ENCODE peak calls at places on chromosomes 5 and 9, in nine cellular contexts. One of them, this sample, is unnamed.
A peak's percentile ranks its signal among the peaks of the same experiment; 100 is the strongest.

GRCh38 chr9:72895122-72895521 is 57.7 kb downstream of the ALDH1A1 start:
- DNase-seq in adrenal gland: no peak
- DNase-seq in stomach: no peak
- DNase-seq in lower lobe of right lung: no peak
- DNase-seq in ascending aorta: no peak
- DNase-seq in OCI-LY7: no peak
- DNase-seq in GM12878: no peak
- DNase-seq in psoas muscle: no peak
- DNase-seq in Peyer's patch: no peak
- DNase-seq in this sample: no peak

GRCh38 chr9:110762783-110763182 is 94.2 kb downstream of the MUSK start:
- DNase-seq in adrenal gland: no peak
- DNase-seq in stomach: no peak
- DNase-seq in lower lobe of right lung: no peak
- DNase-seq in ascending aorta: no peak
- DNase-seq in OCI-LY7: no peak
- DNase-seq in GM12878: no peak
- DNase-seq in psoas muscle: no peak
- DNase-seq in Peyer's patch: no peak
- DNase-seq in this sample: no peak

GRCh38 chr5:179763215-179763945 is 30.4 kb upstream of the LTC4S start:
- DNase-seq in adrenal gland: peak; percentile 76
- DNase-seq in stomach: peak; percentile 71
- DNase-seq in lower lobe of right lung: peak; percentile 60
- DNase-seq in ascending aorta: peak; percentile 90
- DNase-seq in OCI-LY7: peak; percentile 69
- DNase-seq in GM12878: no peak
- DNase-seq in psoas muscle: peak; percentile 47
- DNase-seq in Peyer's patch: peak; percentile 66
- DNase-seq in this sample: peak; percentile 36

GRCh38 chr5:76545184-76545583 is 78.0 kb downstream of the F2RL2 start:
- DNase-seq in adrenal gland: no peak
- DNase-seq in stomach: no peak
- DNase-seq in lower lobe of right lung: no peak
- DNase-seq in ascending aorta: no peak
- DNase-seq in OCI-LY7: no peak
- DNase-seq in GM12878: no peak
- DNase-seq in psoas muscle: no peak
- DNase-seq in Peyer's patch: no peak
- DNase-seq in this sample: no peak

GRCh38 chr9:134590240-134591081 is 51.1 kb upstream of the COL5A1 start:
- DNase-seq in adrenal gland: no peak
- DNase-seq in stomach: no peak
- DNase-seq in lower lobe of right lung: no peak
- DNase-seq in ascending aorta: peak; percentile 60
- DNase-seq in OCI-LY7: no peak
- DNase-seq in GM12878: no peak
- DNase-seq in psoas muscle: no peak
- DNase-seq in Peyer's patch: no peak
- DNase-seq in this sample: no peak

GRCh38 chr5:117455236-117456233 is 880.9 kb upstream of the SEMA6A start:
- DNase-seq in adrenal gland: no peak
- DNase-seq in stomach: peak; percentile 30
- DNase-seq in lower lobe of right lung: peak; percentile 43
- DNase-seq in ascending aorta: no peak
- DNase-seq in OCI-LY7: peak; percentile 7
- DNase-seq in GM12878: no peak
- DNase-seq in psoas muscle: no peak
- DNase-seq in Peyer's patch: no peak
- DNase-seq in this sample: no peak

GRCh38 chr5:112109331-112109993 is 309.6 kb downstream of the EPB41L4A start:
- DNase-seq in adrenal gland: peak; percentile 17
- DNase-seq in stomach: peak; percentile 61
- DNase-seq in lower lobe of right lung: peak; percentile 72
- DNase-seq in ascending aorta: no peak
- DNase-seq in OCI-LY7: no peak
- DNase-seq in GM12878: no peak
- DNase-seq in psoas muscle: peak; percentile 19
- DNase-seq in Peyer's patch: no peak
- DNase-seq in this sample: no peak

GRCh38 chr9:98432134-98432533 is 176.7 kb upstream of the TBC1D2 start:
- DNase-seq in adrenal gland: no peak
- DNase-seq in stomach: no peak
- DNase-seq in lower lobe of right lung: no peak
- DNase-seq in ascending aorta: no peak
- DNase-seq in OCI-LY7: no peak
- DNase-seq in GM12878: no peak
- DNase-seq in psoas muscle: no peak
- DNase-seq in Peyer's patch: no peak
- DNase-seq in this sample: no peak

GRCh38 chr9:115413766-115414382 is 295.9 kb upstream of the TNC start:
- DNase-seq in adrenal gland: no peak
- DNase-seq in stomach: no peak
- DNase-seq in lower lobe of right lung: no peak
- DNase-seq in ascending aorta: no peak
- DNase-seq in OCI-LY7: no peak
- DNase-seq in GM12878: no peak
- DNase-seq in psoas muscle: no peak
- DNase-seq in Peyer's patch: no peak
- DNase-seq in this sample: no peak

GRCh38 chr5:378301-378891 is 56.9 kb downstream of the AHRR start:
- DNase-seq in adrenal gland: no peak
- DNase-seq in stomach: no peak
- DNase-seq in lower lobe of right lung: no peak
- DNase-seq in ascending aorta: no peak
- DNase-seq in OCI-LY7: no peak
- DNase-seq in GM12878: no peak
- DNase-seq in psoas muscle: no peak
- DNase-seq in Peyer's patch: peak; percentile 6
- DNase-seq in this sample: no peak

GRCh38 chr5:14118551-14119320 is 24.4 kb upstream of the TRIO start:
- DNase-seq in adrenal gland: no peak
- DNase-seq in stomach: no peak
- DNase-seq in lower lobe of right lung: no peak
- DNase-seq in ascending aorta: no peak
- DNase-seq in OCI-LY7: no peak
- DNase-seq in GM12878: no peak
- DNase-seq in psoas muscle: no peak
- DNase-seq in Peyer's patch: no peak
- DNase-seq in this sample: no peak

GRCh38 chr5:65790371-65791163 is 68.6 kb downstream of the NLN start:
- DNase-seq in adrenal gland: no peak
- DNase-seq in stomach: no peak
- DNase-seq in lower lobe of right lung: peak; percentile 51
- DNase-seq in ascending aorta: no peak
- DNase-seq in OCI-LY7: no peak
- DNase-seq in GM12878: no peak
- DNase-seq in psoas muscle: no peak
- DNase-seq in Peyer's patch: no peak
- DNase-seq in this sample: no peak

GRCh38 chr5:5422819-5423515 is 490 bp downstream of the ICE1 start:
- DNase-seq in adrenal gland: no peak
- DNase-seq in stomach: no peak
- DNase-seq in lower lobe of right lung: no peak
- DNase-seq in ascending aorta: no peak
- DNase-seq in OCI-LY7: peak; percentile 8
- DNase-seq in GM12878: no peak
- DNase-seq in psoas muscle: no peak
- DNase-seq in Peyer's patch: no peak
- DNase-seq in this sample: no peak

GRCh38 chr5:65809817-65810531 is 88.0 kb downstream of the NLN start:
- DNase-seq in adrenal gland: peak; percentile 37
- DNase-seq in stomach: peak; percentile 75
- DNase-seq in lower lobe of right lung: no peak
- DNase-seq in ascending aorta: peak; percentile 67
- DNase-seq in OCI-LY7: no peak
- DNase-seq in GM12878: no peak
- DNase-seq in psoas muscle: peak; percentile 21
- DNase-seq in Peyer's patch: no peak
- DNase-seq in this sample: no peak

GRCh38 chr9:134870746-134871667 is 9.6 kb upstream of the FCN2 start:
- DNase-seq in adrenal gland: no peak
- DNase-seq in stomach: no peak
- DNase-seq in lower lobe of right lung: no peak
- DNase-seq in ascending aorta: peak; percentile 56
- DNase-seq in OCI-LY7: no peak
- DNase-seq in GM12878: no peak
- DNase-seq in psoas muscle: no peak
- DNase-seq in Peyer's patch: no peak
- DNase-seq in this sample: no peak

GRCh38 chr9:90808890-90809685 is 7.5 kb downstream of the SYK start:
- DNase-seq in adrenal gland: peak; percentile 14
- DNase-seq in stomach: no peak
- DNase-seq in lower lobe of right lung: peak; percentile 52
- DNase-seq in ascending aorta: no peak
- DNase-seq in OCI-LY7: peak; percentile 36
- DNase-seq in GM12878: no peak
- DNase-seq in psoas muscle: no peak
- DNase-seq in Peyer's patch: peak; percentile 74
- DNase-seq in this sample: no peak

GRCh38 chr5:168288349-168289245 is 2.8 kb upstream of the WWC1 start:
- DNase-seq in adrenal gland: peak; percentile 49
- DNase-seq in stomach: peak; percentile 68
- DNase-seq in lower lobe of right lung: no peak
- DNase-seq in ascending aorta: no peak
- DNase-seq in OCI-LY7: no peak
- DNase-seq in GM12878: no peak
- DNase-seq in psoas muscle: no peak
- DNase-seq in Peyer's patch: no peak
- DNase-seq in this sample: no peak

GRCh38 chr5:175464414-175465233 is 13.7 kb upstream of the SFXN1 start:
- DNase-seq in adrenal gland: peak; percentile 34
- DNase-seq in stomach: peak; percentile 51
- DNase-seq in lower lobe of right lung: no peak
- DNase-seq in ascending aorta: no peak
- DNase-seq in OCI-LY7: peak; percentile 63
- DNase-seq in GM12878: no peak
- DNase-seq in psoas muscle: no peak
- DNase-seq in Peyer's patch: peak; percentile 57
- DNase-seq in this sample: no peak

GRCh38 chr5:14298126-14298847 is 155.1 kb downstream of the TRIO start:
- DNase-seq in adrenal gland: no peak
- DNase-seq in stomach: no peak
- DNase-seq in lower lobe of right lung: no peak
- DNase-seq in ascending aorta: no peak
- DNase-seq in OCI-LY7: no peak
- DNase-seq in GM12878: no peak
- DNase-seq in psoas muscle: no peak
- DNase-seq in Peyer's patch: no peak
- DNase-seq in this sample: no peak

GRCh38 chr5:151675956-151676712 is 10.6 kb downstream of the SPARC start:
- DNase-seq in adrenal gland: no peak
- DNase-seq in stomach: no peak
- DNase-seq in lower lobe of right lung: no peak
- DNase-seq in ascending aorta: no peak
- DNase-seq in OCI-LY7: no peak
- DNase-seq in GM12878: no peak
- DNase-seq in psoas muscle: no peak
- DNase-seq in Peyer's patch: no peak
- DNase-seq in this sample: no peak
- H3K4me1 ChIP-seq in adrenal gland: peaks cover 96% of the 10 kb centered on the region
- H3K4me1 ChIP-seq in stomach: peaks cover 86% of the 10 kb centered on the region
- H3K4me1 ChIP-seq in lower lobe of right lung: peaks cover 91% of the 10 kb centered on the region
- H3K4me1 ChIP-seq in ascending aorta: peaks cover 96% of the 10 kb centered on the region
- H3K4me1 ChIP-seq in OCI-LY7: no peaks in the 10 kb centered on the region
- H3K4me1 ChIP-seq in GM12878: peaks cover 27% of the 10 kb centered on the region
- H3K4me1 ChIP-seq in psoas muscle: peaks cover 92% of the 10 kb centered on the region
- H3K4me1 ChIP-seq in Peyer's patch: peaks cover 3% of the 10 kb centered on the region
- H3K4me1 ChIP-seq in this sample: peaks cover 80% of the 10 kb centered on the region

DNA sequence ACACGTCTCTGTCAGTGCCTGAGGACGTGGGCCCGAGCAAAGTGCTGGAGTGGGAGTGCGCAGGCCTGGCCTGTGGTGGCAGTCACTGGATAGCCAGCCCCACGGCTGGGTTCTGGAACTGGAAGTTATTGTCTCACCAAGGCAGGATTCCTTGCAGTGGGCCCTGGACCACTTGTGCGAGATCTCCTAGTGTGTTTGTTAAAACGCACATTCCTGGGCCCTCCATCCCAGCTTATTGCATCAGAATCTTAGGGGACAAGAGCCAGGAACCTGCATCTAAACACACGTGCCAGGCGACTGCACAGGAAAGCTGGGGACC is 26.9 kb downstream of the PTPA start:
- DNase-seq in adrenal gland: no peak
- DNase-seq in stomach: no peak
- DNase-seq in lower lobe of right lung: no peak
- DNase-seq in ascending aorta: no peak
- DNase-seq in OCI-LY7: no peak
- DNase-seq in GM12878: no peak
- DNase-seq in psoas muscle: no peak
- DNase-seq in Peyer's patch: no peak
- DNase-seq in this sample: no peak
- H3K4me1 ChIP-seq in adrenal gland: peaks cover 61% of the 10 kb centered on the region
- H3K4me1 ChIP-seq in stomach: peaks cover 49% of the 10 kb centered on the region
- H3K4me1 ChIP-seq in lower lobe of right lung: peaks cover 62% of the 10 kb centered on the region
- H3K4me1 ChIP-seq in ascending aorta: peaks cover 53% of the 10 kb centered on the region
- H3K4me1 ChIP-seq in OCI-LY7: peaks cover 42% of the 10 kb centered on the region
- H3K4me1 ChIP-seq in GM12878: peaks cover 36% of the 10 kb centered on the region
- H3K4me1 ChIP-seq in psoas muscle: peaks cover 40% of the 10 kb centered on the region
- H3K4me1 ChIP-seq in Peyer's patch: peaks cover 4% of the 10 kb centered on the region
- H3K4me1 ChIP-seq in this sample: peaks cover 60% of the 10 kb centered on the region

GRCh38 chr5:56852228-56853000 is 37.1 kb downstream of the MAP3K1 start:
- DNase-seq in adrenal gland: no peak
- DNase-seq in stomach: no peak
- DNase-seq in lower lobe of right lung: no peak
- DNase-seq in ascending aorta: no peak
- DNase-seq in OCI-LY7: no peak
- DNase-seq in GM12878: no peak
- DNase-seq in psoas muscle: no peak
- DNase-seq in Peyer's patch: no peak
- DNase-seq in this sample: no peak
- H3K4me1 ChIP-seq in adrenal gland: peaks cover 87% of the 10 kb centered on the region
- H3K4me1 ChIP-seq in stomach: peaks cover 82% of the 10 kb centered on the region
- H3K4me1 ChIP-seq in lower lobe of right lung: peaks cover 89% of the 10 kb centered on the region
- H3K4me1 ChIP-seq in ascending aorta: peaks cover 28% of the 10 kb centered on the region
- H3K4me1 ChIP-seq in OCI-LY7: peaks cover 29% of the 10 kb centered on the region
- H3K4me1 ChIP-seq in GM12878: no peaks in the 10 kb centered on the region
- H3K4me1 ChIP-seq in psoas muscle: peaks cover 23% of the 10 kb centered on the region
- H3K4me1 ChIP-seq in Peyer's patch: no peaks in the 10 kb centered on the region
- H3K4me1 ChIP-seq in this sample: peaks cover 43% of the 10 kb centered on the region

DNA sequence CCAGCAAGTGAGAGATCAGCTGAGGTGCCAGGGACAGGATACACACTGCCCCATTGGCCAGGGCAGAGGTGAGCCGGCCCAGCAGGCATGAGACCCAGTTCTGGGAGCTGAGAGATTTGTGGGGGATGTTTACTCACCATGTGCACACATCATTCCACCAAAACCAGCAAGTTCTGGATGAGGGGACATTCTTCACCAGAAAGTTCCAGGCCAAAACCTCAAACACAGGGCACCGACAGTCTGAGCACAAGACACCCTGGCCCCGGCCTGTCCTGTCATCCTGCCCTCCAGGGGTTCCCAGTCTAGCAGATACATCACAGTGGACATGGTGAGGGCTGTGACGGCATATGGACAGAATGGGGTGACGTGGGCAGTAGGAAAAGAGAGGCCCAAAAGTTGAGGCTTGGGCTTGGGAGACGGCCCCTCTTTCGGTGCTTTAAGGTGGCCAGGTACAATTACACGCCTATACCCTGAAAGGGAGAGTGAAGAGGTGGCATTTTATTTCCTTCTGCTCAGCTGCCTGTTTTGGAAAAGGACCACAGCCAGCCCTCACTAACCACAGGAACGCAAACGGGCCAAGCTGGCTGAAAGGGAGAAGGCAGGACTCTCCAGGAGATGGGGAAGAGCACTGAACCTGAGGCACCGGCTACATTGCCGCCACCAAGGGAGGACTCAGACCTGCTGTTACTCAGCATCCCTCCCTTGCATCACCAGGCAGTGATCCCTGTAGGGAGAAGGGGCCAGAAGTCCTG is 64.0 kb downstream of the SHB start:
- DNase-seq in adrenal gland: no peak
- DNase-seq in stomach: no peak
- DNase-seq in lower lobe of right lung: no peak
- DNase-seq in ascending aorta: no peak
- DNase-seq in OCI-LY7: no peak
- DNase-seq in GM12878: no peak
- DNase-seq in psoas muscle: no peak
- DNase-seq in Peyer's patch: no peak
- DNase-seq in this sample: no peak
- H3K4me1 ChIP-seq in adrenal gland: peaks cover 21% of the 10 kb centered on the region
- H3K4me1 ChIP-seq in stomach: peaks cover 42% of the 10 kb centered on the region
- H3K4me1 ChIP-seq in lower lobe of right lung: peaks cover 67% of the 10 kb centered on the region
- H3K4me1 ChIP-seq in ascending aorta: peaks cover 3% of the 10 kb centered on the region
- H3K4me1 ChIP-seq in OCI-LY7: no peaks in the 10 kb centered on the region
- H3K4me1 ChIP-seq in GM12878: peaks cover 29% of the 10 kb centered on the region
- H3K4me1 ChIP-seq in psoas muscle: peaks cover 12% of the 10 kb centered on the region
- H3K4me1 ChIP-seq in Peyer's patch: peaks cover 3% of the 10 kb centered on the region
- H3K4me1 ChIP-seq in this sample: peaks cover 14% of the 10 kb centered on the region